ENCODE peak calls at places on chromosomes 5 and 9, in six cellular contexts. One of them, this sample, is unnamed.

GRCh38 chr5:170508036-170508435 is 4.2 kb downstream of the KCNIP1 start:
- DNase-seq in esophagus squamous epithelium: no peak
- DNase-seq in cardiac muscle cell: no peak
- DNase-seq in aorta: no peak
- DNase-seq in suprapubic skin: no peak
- DNase-seq in tibial artery: no peak
- DNase-seq in this sample: no peak

GRCh38 chr5:132254321-132254977 is 3.0 kb upstream of the PDLIM4 start:
- DNase-seq in esophagus squamous epithelium: no peak
- DNase-seq in cardiac muscle cell: peak
- DNase-seq in aorta: peak
- DNase-seq in suprapubic skin: peak
- DNase-seq in tibial artery: peak
- DNase-seq in this sample: peak

GRCh38 chr5:31854625-31855526 is 215.9 kb downstream of the PDZD2 start:
- DNase-seq in esophagus squamous epithelium: no peak
- DNase-seq in cardiac muscle cell: peak
- DNase-seq in aorta: peak
- DNase-seq in suprapubic skin: no peak
- DNase-seq in tibial artery: peak
- DNase-seq in this sample: no peak

GRCh38 chr5:84016090-84016489 is 295.4 kb upstream of the HAPLN1 start:
- DNase-seq in esophagus squamous epithelium: no peak
- DNase-seq in cardiac muscle cell: no peak
- DNase-seq in aorta: no peak
- DNase-seq in suprapubic skin: no peak
- DNase-seq in tibial artery: no peak
- DNase-seq in this sample: no peak

GRCh38 chr9:112180387-112180881 is 5.3 kb upstream of the SUSD1 start:
- DNase-seq in esophagus squamous epithelium: no peak
- DNase-seq in cardiac muscle cell: no peak
- DNase-seq in aorta: no peak
- DNase-seq in suprapubic skin: no peak
- DNase-seq in tibial artery: no peak
- DNase-seq in this sample: no peak

GRCh38 chr5:1330146-1330846 is 14.6 kb downstream of the CLPTM1L start:
- DNase-seq in esophagus squamous epithelium: no peak
- DNase-seq in cardiac muscle cell: no peak
- DNase-seq in aorta: no peak
- DNase-seq in suprapubic skin: peak
- DNase-seq in tibial artery: peak
- DNase-seq in this sample: peak

GRCh38 chr5:51439232-51439631 is 56.0 kb downstream of the ISL1 start:
- DNase-seq in esophagus squamous epithelium: no peak
- DNase-seq in cardiac muscle cell: no peak
- DNase-seq in aorta: no peak
- DNase-seq in suprapubic skin: no peak
- DNase-seq in tibial artery: no peak
- DNase-seq in this sample: no peak

GRCh38 chr5:50767588-50767987 is 101.2 kb downstream of the PARP8 start:
- DNase-seq in esophagus squamous epithelium: no peak
- DNase-seq in cardiac muscle cell: peak
- DNase-seq in aorta: no peak
- DNase-seq in suprapubic skin: no peak
- DNase-seq in tibial artery: no peak
- DNase-seq in this sample: no peak

GRCh38 chr5:68320094-68320986 is 104.8 kb downstream of the PIK3R1 start:
- DNase-seq in esophagus squamous epithelium: no peak
- DNase-seq in cardiac muscle cell: no peak
- DNase-seq in aorta: no peak
- DNase-seq in suprapubic skin: no peak
- DNase-seq in tibial artery: no peak
- DNase-seq in this sample: no peak

GRCh38 chr5:33223563-33224305 is 217.0 kb upstream of the TARS1 start:
- DNase-seq in esophagus squamous epithelium: no peak
- DNase-seq in cardiac muscle cell: no peak
- DNase-seq in aorta: no peak
- DNase-seq in suprapubic skin: no peak
- DNase-seq in tibial artery: no peak
- DNase-seq in this sample: no peak

GRCh38 chr5:157292599-157292998 is 26.7 kb downstream of the CYFIP2 start:
- DNase-seq in esophagus squamous epithelium: no peak
- DNase-seq in cardiac muscle cell: peak
- DNase-seq in aorta: no peak
- DNase-seq in suprapubic skin: no peak
- DNase-seq in tibial artery: no peak
- DNase-seq in this sample: no peak

GRCh38 chr5:68738236-68738635 is 355.6 kb upstream of the SLC30A5 start:
- DNase-seq in esophagus squamous epithelium: no peak
- DNase-seq in cardiac muscle cell: no peak
- DNase-seq in aorta: no peak
- DNase-seq in suprapubic skin: no peak
- DNase-seq in tibial artery: no peak
- DNase-seq in this sample: no peak

GRCh38 chr5:121199238-121199999 is 652.3 kb upstream of the FTMT start:
- DNase-seq in esophagus squamous epithelium: no peak
- DNase-seq in cardiac muscle cell: peak
- DNase-seq in aorta: no peak
- DNase-seq in suprapubic skin: no peak
- DNase-seq in tibial artery: no peak
- DNase-seq in this sample: no peak

GRCh38 chr5:119527346-119527745 is 75.0 kb downstream of the HSD17B4 start:
- DNase-seq in esophagus squamous epithelium: no peak
- DNase-seq in cardiac muscle cell: no peak
- DNase-seq in aorta: no peak
- DNase-seq in suprapubic skin: no peak
- DNase-seq in tibial artery: no peak
- DNase-seq in this sample: no peak

GRCh38 chr5:119524461-119524860 is 72.2 kb downstream of the HSD17B4 start:
- DNase-seq in esophagus squamous epithelium: no peak
- DNase-seq in cardiac muscle cell: peak
- DNase-seq in aorta: no peak
- DNase-seq in suprapubic skin: no peak
- DNase-seq in tibial artery: no peak
- DNase-seq in this sample: no peak

GRCh38 chr5:119521232-119521631 is 68.9 kb downstream of the HSD17B4 start:
- DNase-seq in esophagus squamous epithelium: no peak
- DNase-seq in cardiac muscle cell: no peak
- DNase-seq in aorta: no peak
- DNase-seq in suprapubic skin: no peak
- DNase-seq in tibial artery: no peak
- DNase-seq in this sample: no peak

GRCh38 chr5:119522841-119523240 is 70.5 kb downstream of the HSD17B4 start:
- DNase-seq in esophagus squamous epithelium: no peak
- DNase-seq in cardiac muscle cell: no peak
- DNase-seq in aorta: no peak
- DNase-seq in suprapubic skin: no peak
- DNase-seq in tibial artery: no peak
- DNase-seq in this sample: no peak
- H3K27ac ChIP-seq in esophagus squamous epithelium: no peak
- H3K27ac ChIP-seq in cardiac muscle cell: no peak
- H3K27ac ChIP-seq in aorta: no peak
- H3K27ac ChIP-seq in suprapubic skin: no peak
- H3K27ac ChIP-seq in tibial artery: no peak
- H3K27ac ChIP-seq in this sample: no peak

GRCh38 chr5:39158127-39158593 is 61.2 kb downstream of the FYB1 start:
- DNase-seq in esophagus squamous epithelium: no peak
- DNase-seq in cardiac muscle cell: peak
- DNase-seq in aorta: peak
- DNase-seq in suprapubic skin: no peak
- DNase-seq in tibial artery: peak
- DNase-seq in this sample: no peak

GRCh38 chr5:39158786-39159185 is 60.6 kb downstream of the FYB1 start:
- DNase-seq in esophagus squamous epithelium: no peak
- DNase-seq in cardiac muscle cell: no peak
- DNase-seq in aorta: no peak
- DNase-seq in suprapubic skin: no peak
- DNase-seq in tibial artery: no peak
- DNase-seq in this sample: no peak

GRCh38 chr5:39159986-39160490 is 59.3 kb downstream of the FYB1 start:
- DNase-seq in esophagus squamous epithelium: no peak
- DNase-seq in cardiac muscle cell: no peak
- DNase-seq in aorta: no peak
- DNase-seq in suprapubic skin: no peak
- DNase-seq in tibial artery: no peak
- DNase-seq in this sample: no peak

GRCh38 chr5:39157679-39158078 is 61.7 kb downstream of the FYB1 start:
- DNase-seq in esophagus squamous epithelium: no peak
- DNase-seq in cardiac muscle cell: no peak
- DNase-seq in aorta: no peak
- DNase-seq in suprapubic skin: no peak
- DNase-seq in tibial artery: no peak
- DNase-seq in this sample: no peak

DNA sequence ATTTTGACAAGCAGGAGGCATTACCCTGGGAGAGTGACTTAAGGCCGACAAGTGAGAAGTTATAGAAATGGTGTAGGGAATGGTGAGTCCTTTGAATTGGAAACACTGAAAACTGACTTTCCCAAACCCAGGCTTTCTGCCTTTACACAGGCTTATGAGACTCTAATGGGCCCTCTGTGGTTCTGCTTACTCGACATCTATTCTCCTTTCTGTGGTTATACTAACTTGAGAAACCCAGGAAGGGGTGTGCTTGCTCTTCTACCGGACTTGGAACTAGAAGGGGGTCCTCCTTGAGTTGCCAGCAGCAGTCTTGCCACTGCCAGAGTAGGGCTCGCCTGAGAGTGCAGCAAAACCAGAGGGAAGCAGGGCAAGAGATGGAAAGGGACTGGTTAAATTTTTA is 63.3 kb downstream of the FYB1 start:
- DNase-seq in esophagus squamous epithelium: no peak
- DNase-seq in cardiac muscle cell: no peak
- DNase-seq in aorta: no peak
- DNase-seq in suprapubic skin: no peak
- DNase-seq in tibial artery: no peak
- DNase-seq in this sample: no peak
- H3K27ac ChIP-seq in esophagus squamous epithelium: no peak
- H3K27ac ChIP-seq in cardiac muscle cell: no peak
- H3K27ac ChIP-seq in aorta: no peak
- H3K27ac ChIP-seq in suprapubic skin: no peak
- H3K27ac ChIP-seq in tibial artery: no peak
- H3K27ac ChIP-seq in this sample: peak

DNA sequence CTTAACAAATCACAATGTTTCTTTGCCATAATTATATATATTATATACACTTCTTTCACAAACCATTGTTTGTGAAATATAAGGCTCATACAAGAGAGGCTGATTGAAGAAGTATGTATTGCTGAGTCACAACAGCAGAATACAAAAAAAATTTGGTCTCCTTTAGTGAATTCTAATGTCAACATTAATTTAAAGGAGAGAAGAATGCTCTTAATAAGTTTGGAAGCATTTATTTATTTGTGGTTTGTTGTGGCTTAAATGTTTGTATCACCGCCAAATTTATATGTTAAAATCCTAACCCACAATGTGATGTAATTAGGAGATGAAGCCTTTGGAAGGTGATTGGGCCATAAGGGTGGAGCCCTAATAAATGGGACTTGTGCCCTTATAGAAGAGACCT is 126.8 kb downstream of the ST8SIA4 start:
- DNase-seq in esophagus squamous epithelium: no peak
- DNase-seq in cardiac muscle cell: no peak
- DNase-seq in aorta: no peak
- DNase-seq in suprapubic skin: no peak
- DNase-seq in tibial artery: no peak
- DNase-seq in this sample: no peak
- H3K27ac ChIP-seq in esophagus squamous epithelium: no peak
- H3K27ac ChIP-seq in cardiac muscle cell: no peak
- H3K27ac ChIP-seq in aorta: no peak
- H3K27ac ChIP-seq in suprapubic skin: no peak
- H3K27ac ChIP-seq in tibial artery: no peak
- H3K27ac ChIP-seq in this sample: peak

GRCh38 chr5:92922231-92922967 is 658.6 kb downstream of the NR2F1-AS1 start:
- DNase-seq in esophagus squamous epithelium: no peak
- DNase-seq in cardiac muscle cell: no peak
- DNase-seq in aorta: no peak
- DNase-seq in suprapubic skin: no peak
- DNase-seq in tibial artery: no peak
- DNase-seq in this sample: no peak

GRCh38 chr5:92923885-92924284 is 657.1 kb downstream of the NR2F1-AS1 start:
- DNase-seq in esophagus squamous epithelium: no peak
- DNase-seq in cardiac muscle cell: no peak
- DNase-seq in aorta: no peak
- DNase-seq in suprapubic skin: no peak
- DNase-seq in tibial artery: no peak
- DNase-seq in this sample: no peak

GRCh38 chr5:92930057-92930456 is 651.0 kb downstream of the NR2F1-AS1 start:
- DNase-seq in esophagus squamous epithelium: no peak
- DNase-seq in cardiac muscle cell: no peak
- DNase-seq in aorta: no peak
- DNase-seq in suprapubic skin: no peak
- DNase-seq in tibial artery: no peak
- DNase-seq in this sample: no peak

GRCh38 chr5:92927291-92927778 is 653.7 kb downstream of the NR2F1-AS1 start:
- DNase-seq in esophagus squamous epithelium: no peak
- DNase-seq in cardiac muscle cell: no peak
- DNase-seq in aorta: no peak
- DNase-seq in suprapubic skin: no peak
- DNase-seq in tibial artery: no peak
- DNase-seq in this sample: no peak
- H3K27ac ChIP-seq in esophagus squamous epithelium: no peak
- H3K27ac ChIP-seq in cardiac muscle cell: no peak
- H3K27ac ChIP-seq in aorta: no peak
- H3K27ac ChIP-seq in suprapubic skin: no peak
- H3K27ac ChIP-seq in tibial artery: no peak
- H3K27ac ChIP-seq in this sample: no peak

GRCh38 chr9:20552874-20553624 is 69.2 kb downstream of the MLLT3 start:
- DNase-seq in esophagus squamous epithelium: no peak
- DNase-seq in cardiac muscle cell: peak
- DNase-seq in aorta: no peak
- DNase-seq in suprapubic skin: no peak
- DNase-seq in tibial artery: no peak
- DNase-seq in this sample: no peak
- H3K27ac ChIP-seq in esophagus squamous epithelium: no peak
- H3K27ac ChIP-seq in cardiac muscle cell: no peak
- H3K27ac ChIP-seq in aorta: no peak
- H3K27ac ChIP-seq in suprapubic skin: no peak
- H3K27ac ChIP-seq in tibial artery: no peak
- H3K27ac ChIP-seq in this sample: no peak

DNA sequence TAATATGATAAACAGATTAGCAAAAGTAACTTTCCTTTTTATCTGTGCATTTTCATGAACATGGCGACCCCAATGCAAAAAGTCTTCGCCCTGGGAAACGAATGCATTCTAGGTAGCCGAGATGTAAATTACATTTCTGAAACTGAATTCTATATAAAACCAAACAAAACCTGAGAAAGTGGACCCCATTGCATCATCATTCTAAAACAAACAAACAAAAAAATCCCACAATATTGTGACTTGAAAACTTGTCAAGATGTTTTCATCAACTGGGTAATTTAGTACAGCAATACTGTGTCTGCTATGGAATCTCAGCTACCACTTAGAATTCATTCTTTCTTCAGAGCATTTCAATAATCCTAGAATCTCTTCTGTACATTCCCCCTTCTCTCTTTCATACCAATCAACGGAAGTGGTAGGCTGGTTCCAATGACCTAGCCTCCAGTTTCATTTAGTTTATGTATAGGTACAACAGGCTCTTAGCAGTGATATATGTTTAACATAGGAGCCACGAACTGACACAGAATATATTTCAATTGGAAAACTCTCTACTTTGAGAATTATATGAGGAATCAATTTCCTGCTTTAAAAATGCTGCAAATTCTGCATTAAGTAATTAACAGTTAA is 85.6 kb downstream of the FBXW11 start:
- DNase-seq in esophagus squamous epithelium: no peak
- DNase-seq in cardiac muscle cell: no peak
- DNase-seq in aorta: no peak
- DNase-seq in suprapubic skin: no peak
- DNase-seq in tibial artery: no peak
- DNase-seq in this sample: no peak
- H3K27ac ChIP-seq in esophagus squamous epithelium: no peak
- H3K27ac ChIP-seq in cardiac muscle cell: no peak
- H3K27ac ChIP-seq in aorta: no peak
- H3K27ac ChIP-seq in suprapubic skin: no peak
- H3K27ac ChIP-seq in tibial artery: no peak
- H3K27ac ChIP-seq in this sample: no peak

This sample was measured in spleen.